ENCODE peak calls at places on chromosome 12, in seven cellular contexts. One of them, this sample, is unnamed.

GRCh38 chr12:84270470-84271140 is 642.0 kb downstream of the SLC6A15 start:
- DNase-seq in astrocyte: no peak
- DNase-seq in right cardiac atrium: peak; percentile 35
- DNase-seq in CD8-positive, alpha-beta T cell: no peak
- DNase-seq in heart right ventricle: no peak
- DNase-seq in AG04450: no peak
- DNase-seq in testis: peak; percentile 22
- DNase-seq in this sample: peak; percentile 28

GRCh38 chr12:3107071-3107583 is 29.9 kb downstream of the TSPAN9 start:
- DNase-seq in astrocyte: peak; percentile 77
- DNase-seq in right cardiac atrium: no peak
- DNase-seq in CD8-positive, alpha-beta T cell: no peak
- DNase-seq in heart right ventricle: no peak
- DNase-seq in AG04450: no peak
- DNase-seq in testis: no peak
- DNase-seq in this sample: peak; percentile 75

GRCh38 chr12:68538722-68539614 is 71.7 kb upstream of the RAP1B start:
- DNase-seq in astrocyte: peak; percentile 79
- DNase-seq in right cardiac atrium: peak; percentile 93
- DNase-seq in CD8-positive, alpha-beta T cell: peak; percentile 44
- DNase-seq in heart right ventricle: peak; percentile 83
- DNase-seq in AG04450: no peak
- DNase-seq in testis: peak; percentile 75
- DNase-seq in this sample: peak; percentile 55

GRCh38 chr12:17802657-17803641 is 287.0 kb downstream of the RERGL start:
- DNase-seq in astrocyte: no peak
- DNase-seq in right cardiac atrium: no peak
- DNase-seq in CD8-positive, alpha-beta T cell: no peak
- DNase-seq in heart right ventricle: no peak
- DNase-seq in AG04450: no peak
- DNase-seq in testis: no peak
- DNase-seq in this sample: no peak

GRCh38 chr12:10941916-10942607 is 3.0 kb upstream of the TAS2R14 start:
- DNase-seq in astrocyte: peak; percentile 27
- DNase-seq in right cardiac atrium: no peak
- DNase-seq in CD8-positive, alpha-beta T cell: no peak
- DNase-seq in heart right ventricle: no peak
- DNase-seq in AG04450: no peak
- DNase-seq in testis: no peak
- DNase-seq in this sample: no peak

GRCh38 chr12:13250416-13250815 is 53.9 kb downstream of the EMP1 start:
- DNase-seq in astrocyte: peak; percentile 79
- DNase-seq in right cardiac atrium: no peak
- DNase-seq in CD8-positive, alpha-beta T cell: no peak
- DNase-seq in heart right ventricle: no peak
- DNase-seq in AG04450: peak; percentile 24
- DNase-seq in testis: no peak
- DNase-seq in this sample: no peak

GRCh38 chr12:86137936-86138335 is 118.3 kb downstream of the MGAT4C start:
- DNase-seq in astrocyte: peak; percentile 89
- DNase-seq in right cardiac atrium: no peak
- DNase-seq in CD8-positive, alpha-beta T cell: no peak
- DNase-seq in heart right ventricle: no peak
- DNase-seq in AG04450: no peak
- DNase-seq in testis: no peak
- DNase-seq in this sample: no peak

GRCh38 chr12:118098911-118099671 is 4.7 kb downstream of the VSIG10 start:
- DNase-seq in astrocyte: no peak
- DNase-seq in right cardiac atrium: no peak
- DNase-seq in CD8-positive, alpha-beta T cell: no peak
- DNase-seq in heart right ventricle: no peak
- DNase-seq in AG04450: no peak
- DNase-seq in testis: no peak
- DNase-seq in this sample: no peak

GRCh38 chr12:63802012-63802608 is 22.4 kb downstream of the RXYLT1 start:
- DNase-seq in astrocyte: no peak
- DNase-seq in right cardiac atrium: no peak
- DNase-seq in CD8-positive, alpha-beta T cell: no peak
- DNase-seq in heart right ventricle: no peak
- DNase-seq in AG04450: no peak
- DNase-seq in testis: no peak
- DNase-seq in this sample: no peak

GRCh38 chr12:49930515-49931288 is 19.8 kb upstream of the AQP2 start:
- DNase-seq in astrocyte: peak; percentile 68
- DNase-seq in right cardiac atrium: no peak
- DNase-seq in CD8-positive, alpha-beta T cell: no peak
- DNase-seq in heart right ventricle: no peak
- DNase-seq in AG04450: no peak
- DNase-seq in testis: no peak
- DNase-seq in this sample: no peak

GRCh38 chr12:54601841-54602240 is 13.4 kb upstream of the PPP1R1A start:
- DNase-seq in astrocyte: no peak
- DNase-seq in right cardiac atrium: no peak
- DNase-seq in CD8-positive, alpha-beta T cell: no peak
- DNase-seq in heart right ventricle: no peak
- DNase-seq in AG04450: no peak
- DNase-seq in testis: no peak
- DNase-seq in this sample: peak; percentile 31

GRCh38 chr12:51270847-51271518 is 768 bp upstream of the SMAGP start:
- DNase-seq in astrocyte: peak; percentile 87
- DNase-seq in right cardiac atrium: no peak
- DNase-seq in CD8-positive, alpha-beta T cell: no peak
- DNase-seq in heart right ventricle: no peak
- DNase-seq in AG04450: peak; percentile 29
- DNase-seq in testis: no peak
- DNase-seq in this sample: no peak

GRCh38 chr12:100721193-100721592 is 73.4 kb upstream of the ANO4 start:
- DNase-seq in astrocyte: no peak
- DNase-seq in right cardiac atrium: no peak
- DNase-seq in CD8-positive, alpha-beta T cell: no peak
- DNase-seq in heart right ventricle: no peak
- DNase-seq in AG04450: no peak
- DNase-seq in testis: no peak
- DNase-seq in this sample: no peak

GRCh38 chr12:100717733-100718067 is 76.9 kb upstream of the ANO4 start:
- DNase-seq in astrocyte: no peak
- DNase-seq in right cardiac atrium: no peak
- DNase-seq in CD8-positive, alpha-beta T cell: no peak
- DNase-seq in heart right ventricle: no peak
- DNase-seq in AG04450: no peak
- DNase-seq in testis: no peak
- DNase-seq in this sample: no peak

GRCh38 chr12:100716949-100717732 is 77.4 kb upstream of the ANO4 start:
- DNase-seq in astrocyte: peak; percentile 13
- DNase-seq in right cardiac atrium: peak; percentile 67
- DNase-seq in CD8-positive, alpha-beta T cell: no peak
- DNase-seq in heart right ventricle: no peak
- DNase-seq in AG04450: no peak
- DNase-seq in testis: no peak
- DNase-seq in this sample: no peak

GRCh38 chr12:100718212-100718611 is 76.4 kb upstream of the ANO4 start:
- DNase-seq in astrocyte: peak; percentile 1
- DNase-seq in right cardiac atrium: no peak
- DNase-seq in CD8-positive, alpha-beta T cell: no peak
- DNase-seq in heart right ventricle: no peak
- DNase-seq in AG04450: no peak
- DNase-seq in testis: no peak
- DNase-seq in this sample: no peak

DNA sequence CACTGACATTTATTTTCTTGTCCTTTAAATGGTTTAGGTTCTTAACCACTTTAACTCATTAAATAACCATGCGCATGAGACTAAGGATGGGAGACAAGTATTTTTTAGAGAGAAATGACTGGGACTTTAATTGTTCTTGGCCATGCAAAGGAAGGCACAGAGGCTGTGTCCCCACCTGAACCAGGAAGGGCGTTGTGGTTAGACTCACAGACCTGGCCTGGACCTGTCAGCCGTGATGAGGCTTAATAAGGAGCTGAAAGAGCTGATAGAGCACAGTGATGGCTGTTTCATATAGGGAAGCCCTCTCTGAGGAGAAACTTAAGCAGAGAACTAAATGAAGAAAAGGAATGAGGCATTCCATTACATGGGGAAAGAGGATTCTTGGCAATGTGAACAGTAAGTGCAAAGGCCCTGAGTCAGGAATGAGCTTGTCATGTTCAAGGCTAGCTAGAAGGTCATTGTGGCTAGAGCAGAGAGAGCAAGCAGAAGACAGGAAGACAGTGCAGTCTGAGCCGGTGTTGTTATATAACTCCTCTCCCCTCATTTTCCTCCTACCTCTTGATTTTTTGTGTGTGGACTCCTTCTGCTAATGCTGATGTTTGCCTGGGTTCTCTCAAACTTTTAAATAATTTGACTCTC is 74.4 kb upstream of the ANO4 start:
- DNase-seq in astrocyte: no peak
- DNase-seq in right cardiac atrium: no peak
- DNase-seq in CD8-positive, alpha-beta T cell: no peak
- DNase-seq in heart right ventricle: no peak
- DNase-seq in AG04450: no peak
- DNase-seq in testis: no peak
- DNase-seq in this sample: no peak
- H3K27me3 ChIP-seq in astrocyte: peaks cover 26% of the 10 kb centered on the region
- H3K27me3 ChIP-seq in right cardiac atrium: peaks cover 2% of the 10 kb centered on the region
- H3K27me3 ChIP-seq in CD8-positive, alpha-beta T cell: no peaks in the 10 kb centered on the region
- H3K27me3 ChIP-seq in heart right ventricle: peaks cover 70% of the 10 kb centered on the region
- H3K27me3 ChIP-seq in AG04450: peaks cover 34% of the 10 kb centered on the region
- H3K27me3 ChIP-seq in testis: no peaks in the 10 kb centered on the region
- H3K27me3 ChIP-seq in this sample: no peaks in the 10 kb centered on the region

GRCh38 chr12:96623155-96623554 is 133.8 kb downstream of the CFAP54 start:
- DNase-seq in astrocyte: no peak
- DNase-seq in right cardiac atrium: no peak
- DNase-seq in CD8-positive, alpha-beta T cell: no peak
- DNase-seq in heart right ventricle: no peak
- DNase-seq in AG04450: no peak
- DNase-seq in testis: no peak
- DNase-seq in this sample: no peak

DNA sequence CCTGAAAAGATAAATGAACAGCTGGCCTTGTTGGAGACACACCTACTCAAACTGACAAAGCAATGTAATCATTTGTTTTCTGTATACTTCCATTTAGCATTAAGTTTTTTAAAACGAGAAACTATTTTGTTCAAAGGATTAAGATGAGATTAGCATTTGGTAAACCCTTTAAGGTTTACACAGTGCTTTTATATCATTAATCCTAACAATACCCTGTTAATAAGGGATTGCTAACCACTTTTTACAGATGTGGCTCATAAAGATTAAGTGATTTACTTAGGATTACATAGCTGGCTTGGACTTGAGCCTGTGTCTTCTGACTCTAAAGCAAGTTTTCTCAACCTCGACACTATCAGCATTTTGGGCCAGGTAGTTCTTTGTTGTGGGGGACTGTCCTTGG is 134.4 kb downstream of the CFAP54 start:
- DNase-seq in astrocyte: no peak
- DNase-seq in right cardiac atrium: no peak
- DNase-seq in CD8-positive, alpha-beta T cell: no peak
- DNase-seq in heart right ventricle: no peak
- DNase-seq in AG04450: no peak
- DNase-seq in testis: no peak
- DNase-seq in this sample: no peak
- H3K27me3 ChIP-seq in astrocyte: no peaks in the 10 kb centered on the region
- H3K27me3 ChIP-seq in right cardiac atrium: no peaks in the 10 kb centered on the region
- H3K27me3 ChIP-seq in CD8-positive, alpha-beta T cell: no peaks in the 10 kb centered on the region
- H3K27me3 ChIP-seq in heart right ventricle: no peaks in the 10 kb centered on the region
- H3K27me3 ChIP-seq in AG04450: no peaks in the 10 kb centered on the region
- H3K27me3 ChIP-seq in testis: no peaks in the 10 kb centered on the region
- H3K27me3 ChIP-seq in this sample: no peaks in the 10 kb centered on the region

GRCh38 chr12:114412825-114413749 is 7.1 kb upstream of the TBX5 start:
- DNase-seq in astrocyte: no peak
- DNase-seq in right cardiac atrium: no peak
- DNase-seq in CD8-positive, alpha-beta T cell: no peak
- DNase-seq in heart right ventricle: no peak
- DNase-seq in AG04450: no peak
- DNase-seq in testis: no peak
- DNase-seq in this sample: no peak
- H3K27me3 ChIP-seq in astrocyte: peaks cover 74% of the 10 kb centered on the region
- H3K27me3 ChIP-seq in right cardiac atrium: no peaks in the 10 kb centered on the region
- H3K27me3 ChIP-seq in CD8-positive, alpha-beta T cell: peaks cover 9% of the 10 kb centered on the region
- H3K27me3 ChIP-seq in heart right ventricle: peaks cover 64% of the 10 kb centered on the region
- H3K27me3 ChIP-seq in AG04450: no peaks in the 10 kb centered on the region
- H3K27me3 ChIP-seq in testis: no peaks in the 10 kb centered on the region
- H3K27me3 ChIP-seq in this sample: no peaks in the 10 kb centered on the region

GRCh38 chr12:109557200-109557599 is 16.1 kb downstream of the MMAB start:
- DNase-seq in astrocyte: no peak
- DNase-seq in right cardiac atrium: peak; percentile 22
- DNase-seq in CD8-positive, alpha-beta T cell: no peak
- DNase-seq in heart right ventricle: no peak
- DNase-seq in AG04450: no peak
- DNase-seq in testis: no peak
- DNase-seq in this sample: no peak

GRCh38 chr12:109557809-109558208 is 15.5 kb downstream of the MMAB start:
- DNase-seq in astrocyte: no peak
- DNase-seq in right cardiac atrium: peak; percentile 35
- DNase-seq in CD8-positive, alpha-beta T cell: no peak
- DNase-seq in heart right ventricle: no peak
- DNase-seq in AG04450: no peak
- DNase-seq in testis: no peak
- DNase-seq in this sample: no peak

GRCh38 chr12:109554761-109555160 is 18.5 kb downstream of the MMAB start:
- DNase-seq in astrocyte: no peak
- DNase-seq in right cardiac atrium: no peak
- DNase-seq in CD8-positive, alpha-beta T cell: no peak
- DNase-seq in heart right ventricle: no peak
- DNase-seq in AG04450: no peak
- DNase-seq in testis: no peak
- DNase-seq in this sample: no peak

GRCh38 chr12:109553929-109554500 is 19.3 kb downstream of the MMAB start:
- DNase-seq in astrocyte: no peak
- DNase-seq in right cardiac atrium: no peak
- DNase-seq in CD8-positive, alpha-beta T cell: no peak
- DNase-seq in heart right ventricle: no peak
- DNase-seq in AG04450: no peak
- DNase-seq in testis: no peak
- DNase-seq in this sample: no peak

DNA sequence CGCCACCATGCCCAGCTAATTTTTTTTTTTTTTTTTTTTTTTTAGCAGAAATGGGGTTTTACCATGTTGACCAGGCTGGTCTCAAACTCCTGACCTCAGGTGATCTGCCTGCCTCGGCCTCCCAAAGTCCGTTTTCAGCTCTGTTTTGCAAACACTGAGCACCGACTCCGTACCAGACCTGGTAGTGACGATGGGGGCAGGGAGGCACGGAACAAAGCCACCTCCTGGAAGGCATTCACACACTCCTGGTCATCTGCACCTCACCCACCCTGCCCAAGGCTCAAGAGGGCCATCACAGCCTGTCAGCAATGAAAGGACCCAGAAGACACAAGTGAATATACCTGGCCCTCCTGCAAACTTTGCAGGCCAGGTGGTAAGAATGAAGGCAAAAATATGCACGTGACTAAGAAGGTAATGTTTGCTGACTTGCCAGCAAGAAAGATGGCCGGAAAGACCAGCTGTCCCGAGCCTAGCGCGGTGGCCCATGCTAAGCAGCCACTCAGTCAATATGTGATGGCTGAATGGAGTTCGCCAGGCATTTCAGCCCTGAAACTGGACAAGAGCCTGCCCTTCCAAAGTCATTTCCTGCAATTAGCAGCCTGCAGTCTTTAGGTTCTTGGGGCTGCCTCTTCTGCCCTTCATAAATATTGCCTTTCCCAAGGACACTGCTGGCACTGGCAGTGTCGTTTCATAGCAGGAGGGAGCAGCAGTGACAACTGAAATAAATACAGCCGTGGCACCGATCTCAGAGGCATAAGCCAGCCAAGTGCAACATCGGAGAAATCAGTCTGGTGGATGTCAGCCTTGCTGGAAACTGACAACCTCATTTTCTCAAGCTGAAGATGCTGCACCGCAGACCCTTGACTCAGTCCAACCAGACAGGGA is 17.6 kb downstream of the MMAB start:
- DNase-seq in astrocyte: no peak
- DNase-seq in right cardiac atrium: peak; percentile 21
- DNase-seq in CD8-positive, alpha-beta T cell: no peak
- DNase-seq in heart right ventricle: no peak
- DNase-seq in AG04450: no peak
- DNase-seq in testis: no peak
- DNase-seq in this sample: no peak
- H3K27me3 ChIP-seq in astrocyte: peaks cover 8% of the 10 kb centered on the region
- H3K27me3 ChIP-seq in right cardiac atrium: no peaks in the 10 kb centered on the region
- H3K27me3 ChIP-seq in CD8-positive, alpha-beta T cell: no peaks in the 10 kb centered on the region
- H3K27me3 ChIP-seq in heart right ventricle: no peaks in the 10 kb centered on the region
- H3K27me3 ChIP-seq in AG04450: peaks cover 24% of the 10 kb centered on the region
- H3K27me3 ChIP-seq in testis: no peaks in the 10 kb centered on the region
- H3K27me3 ChIP-seq in this sample: peaks cover 8% of the 10 kb centered on the region

This sample was measured in tibial artery.